ENCODE peak calls at places on chromosome X, in six cellular contexts. W, N, D, Z, U and E are unnamed samples.
A peak's percentile ranks its signal among the peaks of the same experiment; 100 is the strongest.

GRCh38 chrX:47231167-47231566 is 1.6 kb upstream of the USP11 start:
- DNase-seq in Z (no peak), N (no peak), U (no peak), D (no peak), W (no peak), E (no peak)

GRCh38 chrX:48897157-48897620 is 379 bp downstream of the TIMM17B start:
- DNase-seq in N (peak; percentile 84), W (peak; percentile 76), U (peak; percentile 66), Z (peak; percentile 86), D (no peak), E (peak; percentile 80)

GRCh38 chrX:138914751-138915150 is 203.2 kb upstream of the FGF13 start:
- DNase-seq in U (no peak), N (no peak), D (no peak), W (no peak), Z (no peak), E (no peak)

GRCh38 chrX:151703487-151703886 is 8.2 kb downstream of the PRRG3 start:
- DNase-seq in D (no peak), Z (no peak), W (no peak), U (no peak), N (peak; percentile 69), E (peak; percentile 27)

GRCh38 chrX:103475381-103475780 is 43.9 kb downstream of the RAB40A start:
- DNase-seq in N (no peak), W (no peak), Z (no peak), D (no peak), U (peak; percentile 63), E (no peak)

GRCh38 chrX:133921764-133922389 is 63.5 kb downstream of the GPC3 start:
- DNase-seq in U (peak; percentile 5), Z (no peak), W (no peak), N (no peak), D (no peak), E (peak; percentile 57)

GRCh38 chrX:68929332-68930150 is 100.7 kb downstream of the EFNB1 start:
- DNase-seq in N (peak; percentile 43), D (peak; percentile 33), W (no peak), Z (no peak), U (peak; percentile 85), E (peak; percentile 45)

GRCh38 chrX:1488141-1488540 is 35.4 kb upstream of the ASMTL start:
- DNase-seq in W (no peak), U (no peak), N (no peak), Z (no peak), D (no peak), E (no peak)

GRCh38 chrX:112368371-112368770 is 285.8 kb upstream of the TRPC5 start:
- DNase-seq in N (no peak), W (no peak), D (no peak), U (no peak), Z (no peak), E (no peak)

GRCh38 chrX:14032383-14032782 is 2.7 kb upstream of the GEMIN8 start:
- DNase-seq in N (peak; percentile 51), Z (no peak), D (peak; percentile 6), U (peak; percentile 61), W (peak; percentile 59), E (peak; percentile 70)

GRCh38 chrX:136529795-136530194 is 2.2 kb upstream of the VGLL1 start:
- DNase-seq in D (no peak), Z (no peak), U (no peak), W (no peak), N (no peak), E (no peak)

GRCh38 chrX:9285342-9285771 is 179.5 kb upstream of the TBL1X start:
- DNase-seq in U (no peak), N (no peak), W (no peak), Z (no peak), D (no peak), E (no peak)

GRCh38 chrX:124223524-124223923 is 108.9 kb upstream of the TEX13D start:
- DNase-seq in Z (no peak), W (peak; percentile 45), N (no peak), U (no peak), D (no peak), E (no peak)

GRCh38 chrX:46838974-46839480 is 2.2 kb downstream of the RP2 start:
- DNase-seq in U (peak; percentile 22), D (no peak), Z (no peak), N (no peak), W (no peak), E (no peak)

GRCh38 chrX:103404225-103405008 is 28.1 kb downstream of the BEX3 start:
- DNase-seq in N (peak; percentile 69), W (peak; percentile 54), U (peak; percentile 91), D (peak; percentile 79), Z (peak; percentile 79), E (peak; percentile 68)

GRCh38 chrX:8815460-8816065 is 14.4 kb upstream of the FAM9A start:
- DNase-seq in U (peak; percentile 40), W (no peak), D (peak; percentile 2), N (no peak), Z (no peak), E (no peak)

GRCh38 chrX:114462266-114462665 is 121.6 kb upstream of the HTR2C start:
- DNase-seq in D (no peak), W (no peak), U (no peak), N (no peak), Z (no peak), E (no peak)

GRCh38 chrX:30488092-30488491 is 89.5 kb downstream of the TASL start:
- DNase-seq in Z (no peak), W (no peak), N (no peak), D (no peak), U (peak; percentile 1), E (no peak)

GRCh38 chrX:13078739-13079444 is 34.5 kb upstream of the FAM9C start:
- DNase-seq in Z (peak; percentile 80), N (peak; percentile 49), U (peak; percentile 81), D (no peak), W (no peak), E (peak; percentile 41)

GRCh38 chrX:18873836-18874235 is 110.1 kb downstream of the PHKA2 start:
- DNase-seq in Z (no peak), U (no peak), W (no peak), N (no peak), D (no peak), E (no peak)

GRCh38 chrX:21375795-21376069 is 1.5 kb downstream of the CNKSR2 start:
- DNase-seq in W (no peak), D (no peak), Z (no peak), N (no peak), U (no peak), E (no peak)

GRCh38 chrX:101595739-101596419 is 21.9 kb downstream of the ARMCX6 start:
- DNase-seq in Z (no peak), D (peak; percentile 46), W (no peak), N (no peak), U (peak; percentile 75), E (peak; percentile 39)

GRCh38 chrX:9182041-9182440 is 148.1 kb upstream of the FAM9B start:
- DNase-seq in Z (no peak), U (peak; percentile 59), D (no peak), N (no peak), W (no peak), E (no peak)

GRCh38 chrX:53678667-53679066 is 7.9 kb downstream of the HUWE1 start:
- DNase-seq in Z (no peak), D (no peak), U (no peak), W (no peak), N (no peak), E (no peak)

GRCh38 chrX:70481424-70481823 is 36.8 kb downstream of the DLG3 start:
- DNase-seq in U (no peak), N (no peak), W (no peak), Z (no peak), D (no peak), E (no peak)

GRCh38 chrX:11100281-11101035 is 10.7 kb upstream of the HCCS start:
- DNase-seq in Z (no peak), U (peak; percentile 80), N (peak; percentile 23), D (peak; percentile 52), W (no peak), E (peak; percentile 25)

GRCh38 chrX:16462912-16463311 is 187.0 kb upstream of the S100G start:
- DNase-seq in W (no peak), D (peak; percentile 81), Z (peak; percentile 62), N (no peak), U (peak; percentile 94), E (no peak)

GRCh38 chrX:153644356-153645125 is 2.5 kb upstream of the DUSP9 start:
- DNase-seq in N (peak; percentile 15), Z (no peak), U (no peak), D (no peak), W (no peak), E (no peak)
- H3K27me3 ChIP-seq in N (no peaks in the 10 kb centered on the region), Z (peaks cover 80% of the 10 kb centered on the region), U (peaks cover 66% of the 10 kb centered on the region), D (peaks cover 53% of the 10 kb centered on the region), W (no peaks in the 10 kb centered on the region), E (peaks cover 5% of the 10 kb centered on the region)

GRCh38 chrX:153928846-153929245 is 2.8 kb upstream of the ARHGAP4 start:
- DNase-seq in N (no peak), D (no peak), W (no peak), Z (no peak), U (no peak), E (no peak)

GRCh38 chrX:153931151-153931550 is 3.7 kb downstream of the NAA10 start:
- DNase-seq in W (no peak), U (no peak), N (no peak), Z (no peak), D (no peak), E (no peak)

GRCh38 chrX:153930011-153930910 is 4.2 kb upstream of the ARHGAP4 start:
- DNase-seq in D (no peak), N (no peak), U (no peak), Z (no peak), W (no peak), E (no peak)

GRCh38 chrX:153927936-153928760 is 2.1 kb upstream of the ARHGAP4 start:
- DNase-seq in W (peak; percentile 96), Z (peak; percentile 98), N (peak; percentile 96), D (peak; percentile 94), U (peak; percentile 98), E (peak; percentile 97)

GRCh38 chrX:153929576-153929975 is 3.5 kb upstream of the ARHGAP4 start:
- DNase-seq in U (no peak), N (no peak), W (no peak), Z (no peak), D (no peak), E (no peak)
- H3K27ac ChIP-seq in U (no peak overlapping the region), N (no peak overlapping the region), W (no peak overlapping the region), Z (no peak overlapping the region), D (no peak overlapping the region), E (no peak overlapping the region)

GRCh38 chrX:17580529-17581155 is 156.7 kb upstream of the SCML1 start:
- DNase-seq in U (peak; percentile 74), W (no peak), N (no peak), D (no peak), Z (peak; percentile 73), E (no peak)

GRCh38 chrX:17587352-17587751 is 149.9 kb upstream of the SCML1 start:
- DNase-seq in U (no peak), N (no peak), D (no peak), Z (no peak), W (no peak), E (no peak)

GRCh38 chrX:17585006-17585405 is 152.3 kb upstream of the SCML1 start:
- DNase-seq in Z (no peak), D (no peak), N (no peak), U (no peak), W (no peak), E (no peak)

GRCh38 chrX:17581650-17582049 is 155.6 kb upstream of the SCML1 start:
- DNase-seq in D (no peak), W (no peak), Z (no peak), N (no peak), U (no peak), E (no peak)

GRCh38 chrX:17584248-17584681 is 153.0 kb upstream of the SCML1 start:
- DNase-seq in W (no peak), Z (no peak), N (no peak), U (peak; percentile 60), D (no peak), E (no peak)
- H3K27me3 ChIP-seq in W (no peaks in the 10 kb centered on the region), Z (no peaks in the 10 kb centered on the region), N (no peaks in the 10 kb centered on the region), U (no peaks in the 10 kb centered on the region), D (no peaks in the 10 kb centered on the region), E (no peaks in the 10 kb centered on the region)

GRCh38 chrX:153600032-153600373 is 1.1 kb upstream of the CCNQ start:
- DNase-seq in D (no peak), W (no peak), U (no peak), N (no peak), Z (no peak), E (no peak)
- H3K27ac ChIP-seq in D (no peak overlapping the region), W (no peak overlapping the region), U (no peak overlapping the region), N (no peak overlapping the region), Z (no peak overlapping the region), E (no peak overlapping the region)